ENCODE peak calls at places on chromosomes 16 and 17, in ten cellular contexts. E is H1; F is activated CD8-positive, alpha-beta T cell treated with anti-CD3 and anti-CD28 coated beads for 36 hours; X is nephron progenitor cell; P is HFF-Myc; B is breast epithelium; U is sigmoid colon; T is endothelial cell; R is progenitor cell of endocrine pancreas; M is Peyer's patch. V is an unnamed sample.

GRCh38 chr16:27883576-27883975 is 179.9 kb downstream of the GSG1L start:
- DNase-seq in E (no peak), F (no peak), X (no peak), P (no peak), B (no peak), U (no peak), T (no peak), R (no peak), M (no peak), V (no peak)

GRCh38 chr17:38879878-38880727 is 10.2 kb downstream of the LASP1 start:
- DNase-seq in E (peak; percentile 91), F (peak; percentile 46), X (peak; percentile 63), P (no peak), B (no peak), U (peak; percentile 79), T (peak; percentile 60), R (no peak), M (no peak), V (peak; percentile 90)

GRCh38 chr17:56834380-56835258 is 668 bp downstream of the DGKE start:
- DNase-seq in E (peak; percentile 21), F (peak; percentile 85), X (peak; percentile 64), P (no peak), B (peak; percentile 48), U (peak; percentile 76), T (peak; percentile 39), R (peak; percentile 47), M (peak; percentile 76), V (no peak)

GRCh38 chr17:79566251-79566955 is 44.4 kb downstream of the RBFOX3 start:
- DNase-seq in E (no peak), F (no peak), X (no peak), P (no peak), B (no peak), U (peak; percentile 50), T (no peak), R (no peak), M (no peak), V (no peak)

GRCh38 chr17:76547183-76547641 is 7.4 kb downstream of the PRCD start:
- DNase-seq in E (no peak), F (peak; percentile 70), X (peak; percentile 77), P (no peak), B (no peak), U (no peak), T (peak; percentile 70), R (peak; percentile 48), M (peak; percentile 79), V (no peak)

GRCh38 chr17:46191332-46192210 is 1.7 kb downstream of the KANSL1 start:
- DNase-seq in E (no peak), F (peak; percentile 43), X (peak; percentile 38), P (no peak), B (no peak), U (no peak), T (peak; percentile 58), R (no peak), M (no peak), V (no peak)

GRCh38 chr17:79612468-79613194 is 1.8 kb upstream of the RBFOX3 start:
- DNase-seq in E (peak; percentile 78), F (peak; percentile 79), X (peak; percentile 89), P (no peak), B (no peak), U (peak; percentile 85), T (peak; percentile 89), R (peak; percentile 70), M (no peak), V (no peak)

GRCh38 chr17:70081885-70082284 is 6.9 kb downstream of the KCNJ16 start:
- DNase-seq in E (no peak), F (no peak), X (no peak), P (no peak), B (no peak), U (no peak), T (no peak), R (no peak), M (no peak), V (no peak)

GRCh38 chr16:4904108-4904941 is 32.6 kb downstream of the PPL start:
- DNase-seq in E (no peak), F (no peak), X (no peak), P (no peak), B (no peak), U (no peak), T (no peak), R (no peak), M (no peak), V (no peak)

DNA sequence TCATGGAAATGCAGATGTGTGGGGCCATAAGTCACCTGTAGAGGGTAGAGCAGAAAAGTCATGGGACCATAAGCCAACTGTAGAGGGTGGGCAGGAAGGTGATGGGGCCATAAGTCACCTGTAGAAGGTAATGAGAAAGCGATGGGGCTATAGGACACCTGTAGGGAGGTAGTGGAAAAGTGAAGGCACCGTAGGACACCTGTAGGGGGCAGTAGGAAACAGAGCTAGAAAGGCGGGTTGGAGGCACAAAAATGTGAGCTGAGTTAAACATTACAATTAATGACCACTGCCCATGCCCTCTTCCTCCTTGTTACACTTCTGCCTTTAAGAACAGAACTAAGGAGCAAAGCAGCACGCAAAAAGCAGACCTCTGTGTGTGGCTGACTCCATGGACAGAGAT is 150.1 kb downstream of the SHISA6 start:
- DNase-seq in E (no peak), F (no peak), X (no peak), P (no peak), B (no peak), U (no peak), T (no peak), R (no peak), M (no peak), V (no peak)
- TF ChIP-seq CTCF in E (peak; percentile 63), F (no peak), X (no peak), P (no peak), B (no peak), U (no peak), T (no peak), R (peak; percentile 46), M (no peak), V (no peak)

GRCh38 chr17:59366040-59366757 is 34.7 kb downstream of the YPEL2 start:
- DNase-seq in E (peak; percentile 79), F (no peak), X (peak; percentile 39), P (no peak), B (no peak), U (no peak), T (no peak), R (no peak), M (no peak), V (no peak)
- TF ChIP-seq CTCF in E (no peak), F (no peak), X (no peak), P (no peak), B (no peak), U (no peak), T (no peak), R (peak; percentile 14), M (no peak), V (peak; percentile 16)

GRCh38 chr17:2090210-2090641 is 35.3 kb downstream of the HIC1 start:
- DNase-seq in E (no peak), F (peak; percentile 30), X (no peak), P (no peak), B (no peak), U (no peak), T (no peak), R (no peak), M (no peak), V (no peak)

GRCh38 chr17:2089021-2089422 is 34.1 kb downstream of the HIC1 start:
- DNase-seq in E (no peak), F (peak; percentile 24), X (no peak), P (no peak), B (no peak), U (no peak), T (no peak), R (no peak), M (no peak), V (no peak)

GRCh38 chr17:2093349-2093748 is 38.4 kb downstream of the HIC1 start:
- DNase-seq in E (no peak), F (no peak), X (no peak), P (no peak), B (no peak), U (no peak), T (no peak), R (no peak), M (no peak), V (no peak)

GRCh38 chr17:2092253-2092652 is 37.4 kb downstream of the HIC1 start:
- DNase-seq in E (no peak), F (no peak), X (no peak), P (no peak), B (no peak), U (no peak), T (no peak), R (no peak), M (no peak), V (no peak)

GRCh38 chr17:2090804-2091534 is 36.1 kb downstream of the HIC1 start:
- DNase-seq in E (no peak), F (no peak), X (peak; percentile 53), P (peak; percentile 91), B (no peak), U (peak; percentile 90), T (peak; percentile 65), R (no peak), M (no peak), V (no peak)
- TF ChIP-seq CTCF in E (peak; percentile 42), F (no peak), X (no peak), P (peak; percentile 33), B (no peak), U (peak; percentile 19), T (no peak), R (no peak), M (peak; percentile 20), V (peak; percentile 56)

DNA sequence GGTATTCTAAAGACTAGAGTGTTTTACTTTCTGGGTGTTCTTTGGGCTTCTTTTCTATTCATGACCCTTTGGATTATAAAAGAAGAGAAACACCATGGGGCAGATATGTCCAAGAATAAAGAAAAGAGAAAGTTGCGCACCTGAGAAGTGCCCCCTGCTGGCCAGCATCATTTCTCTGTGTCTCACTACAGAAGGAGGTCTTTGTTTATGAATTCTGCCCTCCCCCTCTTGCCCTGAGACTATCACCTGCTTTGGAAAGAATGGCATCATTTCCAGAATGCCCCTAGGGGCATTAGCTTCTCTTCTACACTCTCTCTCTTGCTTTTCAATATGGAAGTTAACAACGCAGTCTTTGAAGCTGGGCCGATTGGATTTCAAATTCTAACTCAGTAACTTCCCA is 45.0 kb downstream of the CDH13 start:
- DNase-seq in E (no peak), F (peak; percentile 63), X (no peak), P (no peak), B (no peak), U (no peak), T (no peak), R (no peak), M (peak; percentile 20), V (no peak)
- TF ChIP-seq CTCF in E (peak; percentile 14), F (peak; percentile 57), X (peak; percentile 19), P (peak; percentile 42), B (no peak), U (no peak), T (peak; percentile 68), R (peak; percentile 38), M (peak; percentile 40), V (peak; percentile 32)

GRCh38 chr16:85027349-85027967 is at the start of gene KIAA0513:
- DNase-seq in E (peak; percentile 73), F (peak; percentile 95), X (peak; percentile 98), P (no peak), B (peak; percentile 85), U (peak; percentile 97), T (peak; percentile 99), R (peak; percentile 97), M (peak; percentile 95), V (peak; percentile 99)
- TF ChIP-seq CTCF in E (no peak), F (no peak), X (no peak), P (peak; percentile 11), B (no peak), U (no peak), T (no peak), R (peak; percentile 12), M (peak; percentile 32), V (no peak)

V was measured in osteocyte.